ENCODE peak calls at places on chromosomes 6 and 20, in five cellular contexts. G is ELR, Q is anterior cingulate cortex, B is posterior cingulate gyrus, W is Kasumi-1. L is an unnamed sample.
A peak's percentile ranks its signal among the peaks of the same experiment; 100 is the strongest.

GRCh38 chr6:41039060-41039998 is at the start of gene UNC5CL:
- DNase-seq in G (peak; percentile 55), Q (no peak), B (no peak), W (peak; percentile 42), L (no peak)

GRCh38 chr20:53276143-53276542 is 304.0 kb downstream of the TSHZ2 start:
- DNase-seq in Q (no peak), B (no peak), G (no peak), W (no peak), L (no peak)

GRCh38 chr6:16540804-16541752 is 220.2 kb downstream of the ATXN1 start:
- DNase-seq in G (peak; percentile 14), Q (no peak), B (peak; percentile 72), W (no peak), L (no peak)

GRCh38 chr6:3480009-3480408 is 23.2 kb upstream of the SLC22A23 start:
- DNase-seq in G (no peak), W (no peak), Q (no peak), B (no peak), L (no peak)

GRCh38 chr6:111997078-111997862 is 56.6 kb upstream of the CCN6 start:
- DNase-seq in B (peak; percentile 98), Q (peak; percentile 70), G (peak; percentile 85), W (peak; percentile 71), L (peak; percentile 83)

GRCh38 chr6:122220254-122220653 is 179.2 kb upstream of the HSF2 start:
- DNase-seq in B (no peak), Q (no peak), W (no peak), G (no peak), L (no peak)

GRCh38 chr20:3044336-3044965 is 1.0 kb downstream of the GNRH2 start:
- DNase-seq in Q (no peak), W (no peak), G (no peak), B (peak; percentile 70), L (no peak)

GRCh38 chr20:17083738-17084137 is 143.1 kb upstream of the PCSK2 start:
- DNase-seq in B (no peak), W (peak; percentile 18), Q (no peak), G (no peak), L (peak; percentile 56)

GRCh38 chr6:137845460-137845859 is 21.6 kb upstream of the TNFAIP3 start:
- DNase-seq in Q (no peak), G (peak; percentile 46), B (no peak), W (peak; percentile 27), L (no peak)

GRCh38 chr6:79717989-79718388 is 86.9 kb downstream of the SH3BGRL2 start:
- DNase-seq in G (no peak), Q (no peak), B (peak; percentile 60), W (no peak), L (no peak)

GRCh38 chr6:26556263-26557070 is 18.3 kb downstream of the HMGN4 start:
- DNase-seq in G (peak; percentile 97), W (no peak), Q (peak; percentile 6), B (peak; percentile 84), L (peak; percentile 94)

GRCh38 chr6:71199796-71200195 is 88.8 kb upstream of the OGFRL1 start:
- DNase-seq in Q (no peak), G (no peak), W (no peak), B (no peak), L (no peak)

GRCh38 chr20:44450279-44450937 is 25.3 kb upstream of the TTPAL start:
- DNase-seq in Q (no peak), G (no peak), W (no peak), B (no peak), L (no peak)

GRCh38 chr6:168596316-168596715 is 155.3 kb downstream of the SMOC2 start:
- DNase-seq in Q (no peak), B (no peak), G (no peak), W (no peak), L (no peak)

GRCh38 chr6:52724041-52724405 is 39.3 kb downstream of the GSTA2 start:
- DNase-seq in G (peak; percentile 37), W (no peak), B (no peak), Q (no peak), L (no peak)

GRCh38 chr20:51554538-51555165 is 12.1 kb upstream of the NFATC2 start:
- DNase-seq in B (peak; percentile 60), G (peak; percentile 97), Q (no peak), W (no peak), L (peak; percentile 12)

GRCh38 chr6:2077826-2078225 is 167.6 kb downstream of the GMDS start:
- DNase-seq in Q (no peak), B (no peak), W (no peak), G (no peak), L (no peak)

GRCh38 chr6:37653933-37654565 is 43.6 kb downstream of the MDGA1 start:
- DNase-seq in G (peak; percentile 66), B (no peak), W (peak; percentile 72), Q (no peak), L (peak; percentile 63)

GRCh38 chr6:108944058-108944457 is 95.8 kb downstream of the ARMC2 start:
- DNase-seq in B (no peak), W (no peak), G (no peak), Q (no peak), L (no peak)

GRCh38 chr6:82984720-82985119 is 80.9 kb downstream of the UBE3D start:
- DNase-seq in Q (no peak), B (no peak), W (no peak), G (no peak), L (no peak)

GRCh38 chr6:142838821-142839685 is 105.9 kb downstream of the HIVEP2 start:
- DNase-seq in Q (no peak), B (no peak), G (peak; percentile 89), W (no peak), L (peak; percentile 91)

GRCh38 chr20:50412069-50412468 is 98.1 kb upstream of the PTPN1 start:
- DNase-seq in W (no peak), B (no peak), Q (no peak), G (no peak), L (no peak)

GRCh38 chr6:9126845-9127560 is 691.7 kb upstream of the SLC35B3 start:
- DNase-seq in Q (no peak), W (no peak), G (peak; percentile 99), B (no peak), L (peak; percentile 86)

GRCh38 chr6:72952808-72953630 is 272.3 kb downstream of the KHDC1L start:
- DNase-seq in Q (no peak), G (peak; percentile 70), B (no peak), W (no peak), L (peak; percentile 2)

GRCh38 chr6:129493396-129493902 is 216.5 kb downstream of the ARHGAP18 start:
- DNase-seq in Q (no peak), G (peak; percentile 54), B (no peak), W (no peak), L (peak; percentile 49)

GRCh38 chr20:63503524-63503923 is 4.6 kb upstream of the EEF1A2 start:
- DNase-seq in W (no peak), B (no peak), G (no peak), Q (no peak), L (no peak)

GRCh38 chr20:33433875-33434274 is 9.7 kb downstream of the SNTA1 start:
- DNase-seq in W (no peak), B (no peak), Q (no peak), G (no peak), L (no peak)

GRCh38 chr20:33731693-33732165 is at the start of gene ZNF341:
- DNase-seq in W (peak; percentile 70), G (peak; percentile 92), Q (peak; percentile 91), B (peak; percentile 98), L (peak; percentile 89)

GRCh38 chr20:39983655-39984054 is 705.4 kb downstream of the MAFB start:
- DNase-seq in B (no peak), W (no peak), G (no peak), Q (no peak), L (no peak)

L was measured in RKO.